ENCODE peak calls at places on chromosomes 13 and 19, in five cellular contexts. H is stimulated activated CD4-positive, alpha-beta T cell treated with anti-CD3 and anti-CD28 coated beads, Interleukin-2, amount 100 ng/mL, for 48 hours; I is KBM-7; S is activated naive CD4-positive, alpha-beta T cell treated with anti-CD3 and anti-CD28 coated beads, Interleukin-2, amount 10 ng/mL, durations not matched to agents 7 days and 5 days; N is stimulated activated CD8-positive, alpha-beta memory T cell treated with anti-CD3 and anti-CD28 coated beads, Interleukin-15, amount 100 ng/mL, for 24 hours. W is an unnamed sample.

GRCh38 chr13:45807520-45808099 is 43.9 kb downstream of the SIAH3 start:
- DNase-seq in H (no peak), I (peak; percentile 53), S (peak; percentile 42), N (no peak), W (peak; percentile 48)

GRCh38 chr19:13839193-13839937 is 37.6 kb upstream of the NANOS3 start:
- DNase-seq in H (peak; percentile 79), I (peak; percentile 85), S (peak; percentile 89), N (peak; percentile 58), W (no peak)

GRCh38 chr13:91741925-91742324 is 343.5 kb downstream of the GPC5 start:
- DNase-seq in H (no peak), I (no peak), S (no peak), N (no peak), W (no peak)

GRCh38 chr19:10112895-10113591 is 1.6 kb downstream of the P2RY11 start:
- DNase-seq in H (peak; percentile 76), I (peak; percentile 67), S (peak; percentile 73), N (no peak), W (no peak)

GRCh38 chr13:112647256-112647655 is 42.6 kb upstream of the ATP11A start:
- DNase-seq in H (no peak), I (no peak), S (no peak), N (no peak), W (no peak)

GRCh38 chr19:42083537-42083936 is 7.6 kb downstream of the ZNF574 start:
- DNase-seq in H (no peak), I (no peak), S (no peak), N (no peak), W (no peak)

GRCh38 chr13:48094404-48094780 is 512 bp downstream of the MED4 start:
- DNase-seq in H (peak; percentile 2), I (no peak), S (peak; percentile 31), N (no peak), W (no peak)

GRCh38 chr13:33014291-33014690 is 1.9 kb upstream of the KL start:
- DNase-seq in H (no peak), I (no peak), S (no peak), N (no peak), W (no peak)

GRCh38 chr19:10964903-10965302 is 4.1 kb downstream of the SMARCA4 start:
- DNase-seq in H (no peak), I (no peak), S (no peak), N (no peak), W (no peak)

GRCh38 chr19:33251076-33251475 is 25.4 kb upstream of the SLC7A10 start:
- DNase-seq in H (no peak), I (no peak), S (no peak), N (no peak), W (no peak)

GRCh38 chr19:512548-513365 is 5.5 kb downstream of the TPGS1 start:
- DNase-seq in H (no peak), I (no peak), S (no peak), N (no peak), W (no peak)

GRCh38 chr19:966481-967088 is 17.6 kb upstream of the WDR18 start:
- DNase-seq in H (no peak), I (no peak), S (no peak), N (no peak), W (no peak)

GRCh38 chr19:8174706-8175105 is 25.3 kb upstream of the FBN3 start:
- DNase-seq in H (no peak), I (no peak), S (no peak), N (no peak), W (peak; percentile 85)

GRCh38 chr13:41563501-41564001 is 106.2 kb downstream of the RGCC start:
- DNase-seq in H (no peak), I (no peak), S (no peak), N (no peak), W (no peak)

GRCh38 chr13:68609671-68610070 is 1379.5 kb upstream of the PCDH9 start:
- DNase-seq in H (no peak), I (no peak), S (no peak), N (no peak), W (no peak)

GRCh38 chr19:16496613-16496983 is 404 bp downstream of the C19orf44 start:
- DNase-seq in H (no peak), I (no peak), S (no peak), N (no peak), W (no peak)

GRCh38 chr13:46753137-46753536 is 43.8 kb downstream of the ESD start:
- DNase-seq in H (no peak), I (no peak), S (no peak), N (no peak), W (no peak)

GRCh38 chr19:41870401-41870873 is 6.6 kb upstream of the CD79A start:
- DNase-seq in H (no peak), I (peak; percentile 54), S (no peak), N (no peak), W (no peak)

GRCh38 chr19:5642204-5642603 is 19.3 kb downstream of the SAFB start:
- DNase-seq in H (no peak), I (no peak), S (no peak), N (no peak), W (no peak)

GRCh38 chr19:43406297-43406696 is 8.4 kb upstream of the TEX101 start:
- DNase-seq in H (no peak), I (no peak), S (no peak), N (no peak), W (no peak)

GRCh38 chr13:114222461-114222968 is 12.2 kb upstream of the CDC16 start:
- DNase-seq in H (no peak), I (peak; percentile 75), S (no peak), N (no peak), W (no peak)

W was measured in kidney epithelial cell.